ENCODE peak calls at places on chromosome 15, in six cellular contexts. J, I, N, Q, H and E are unnamed samples.

GRCh38 chr15:24945711-24946110 is 9.1 kb upstream of the SNRPN start:
- DNase-seq in J (no peak), I (no peak), N (no peak), Q (no peak), H (no peak), E (no peak)

GRCh38 chr15:23566070-23567050 is 886 bp downstream of the MKRN3 start:
- DNase-seq in J (no peak), I (no peak), N (peak), Q (no peak), H (no peak), E (peak)

GRCh38 chr15:40062816-40063562 is 24.0 kb upstream of the SRP14 start:
- DNase-seq in J (no peak), I (no peak), N (no peak), Q (no peak), H (no peak), E (no peak)

GRCh38 chr15:82726816-82727215 is 17.1 kb upstream of the AP3B2 start:
- DNase-seq in J (no peak), I (no peak), N (no peak), Q (no peak), H (no peak), E (no peak)

GRCh38 chr15:31398677-31399260 is 72.1 kb downstream of the KLF13 start:
- DNase-seq in J (peak), I (no peak), N (no peak), Q (no peak), H (no peak), E (no peak)

GRCh38 chr15:38507570-38507969 is 53.6 kb downstream of the FAM98B start:
- DNase-seq in J (no peak), I (no peak), N (no peak), Q (no peak), H (no peak), E (no peak)

GRCh38 chr15:57651445-57651844 is 55.1 kb upstream of the POLR2M start:
- DNase-seq in J (no peak), I (no peak), N (no peak), Q (no peak), H (no peak), E (peak)

GRCh38 chr15:29885183-29885582 is 62.9 kb upstream of the TJP1 start:
- DNase-seq in J (no peak), I (no peak), N (no peak), Q (no peak), H (no peak), E (no peak)

GRCh38 chr15:93261845-93262244 is 172.8 kb upstream of the RGMA start:
- DNase-seq in J (no peak), I (no peak), N (no peak), Q (no peak), H (no peak), E (peak)

GRCh38 chr15:41429003-41429890 is 12.4 kb downstream of the RTF1 start:
- DNase-seq in J (no peak), I (peak), N (no peak), Q (peak), H (no peak), E (no peak)

GRCh38 chr15:39255760-39256159 is 325.1 kb upstream of the THBS1 start:
- DNase-seq in J (no peak), I (no peak), N (no peak), Q (no peak), H (no peak), E (peak)

GRCh38 chr15:45644437-45644836 is 9.6 kb downstream of the SQOR start:
- DNase-seq in J (no peak), I (no peak), N (no peak), Q (no peak), H (no peak), E (no peak)

GRCh38 chr15:43225201-43225949 is 4.6 kb upstream of the EPB42 start:
- DNase-seq in J (no peak), I (peak), N (peak), Q (peak), H (peak), E (peak)

GRCh38 chr15:56272474-56272873 is 28.8 kb upstream of the RFX7 start:
- DNase-seq in J (no peak), I (no peak), N (no peak), Q (no peak), H (no peak), E (no peak)